ENCODE peak calls at places on chromosome 11, in seven cellular contexts. D is psoas muscle; V is stomach; B is CD8-positive, alpha-beta memory T cell; L is colonic mucosa; W is brain microvascular endothelial cell; E is astrocyte. U is an unnamed sample. For H3K36me3, the result is how much of the 10 kb centered on the place peaks cover.

GRCh38 chr11:36289226-36289852 is at the start of gene COMMD9:
- DNase-seq in D (peak), V (peak), B (peak), L (peak), W (peak), E (peak), U (peak)

GRCh38 chr11:128902515-128903066 is 11.4 kb downstream of the KCNJ5 start:
- DNase-seq in D (no peak), V (no peak), B (no peak), L (no peak), W (peak), E (peak), U (peak)

GRCh38 chr11:57172031-57172430 is 9.7 kb upstream of the LRRC55 start:
- DNase-seq in D (no peak), V (no peak), B (no peak), L (no peak), W (no peak), E (no peak), U (no peak)

GRCh38 chr11:71428861-71429435 is 19.2 kb downstream of the DHCR7 start:
- DNase-seq in D (no peak), V (peak), B (no peak), L (no peak), W (no peak), E (no peak), U (no peak)

GRCh38 chr11:61494341-61495038 is 14.1 kb upstream of the LRRC10B start:
- DNase-seq in D (no peak), V (no peak), B (no peak), L (no peak), W (no peak), E (no peak), U (no peak)

GRCh38 chr11:587978-588380 is 11.7 kb downstream of the PHRF1 start:
- DNase-seq in D (no peak), V (no peak), B (peak), L (no peak), W (peak), E (peak), U (peak)

GRCh38 chr11:112017538-112017937 is 7.7 kb upstream of the DLAT start:
- DNase-seq in D (no peak), V (no peak), B (no peak), L (no peak), W (peak), E (peak), U (peak)

GRCh38 chr11:32569313-32569881 is 14.2 kb upstream of the EIF3M start:
- DNase-seq in D (no peak), V (no peak), B (no peak), L (no peak), W (no peak), E (no peak), U (no peak)

GRCh38 chr11:36214484-36214883 is 74.7 kb downstream of the COMMD9 start:
- DNase-seq in D (no peak), V (no peak), B (no peak), L (no peak), W (no peak), E (no peak), U (no peak)

GRCh38 chr11:119859684-119860083 is 130.7 kb upstream of the NECTIN1 start:
- DNase-seq in D (no peak), V (no peak), B (no peak), L (no peak), W (no peak), E (no peak), U (no peak)

GRCh38 chr11:78731008-78731407 is 156.3 kb upstream of the NARS2 start:
- DNase-seq in D (no peak), V (no peak), B (no peak), L (no peak), W (no peak), E (no peak), U (no peak)

GRCh38 chr11:12723410-12724297 is 49.4 kb downstream of the TEAD1 start:
- DNase-seq in D (no peak), V (peak), B (no peak), L (peak), W (peak), E (peak), U (no peak)

GRCh38 chr11:73797457-73797856 is 9.8 kb downstream of the MRPL48 start:
- DNase-seq in D (peak), V (no peak), B (no peak), L (no peak), W (no peak), E (no peak), U (no peak)

GRCh38 chr11:94147433-94147845 is 18.8 kb downstream of the PANX1 start:
- DNase-seq in D (no peak), V (no peak), B (no peak), L (no peak), W (no peak), E (no peak), U (no peak)

GRCh38 chr11:126398721-126399120 is 43.2 kb downstream of the ST3GAL4 start:
- DNase-seq in D (no peak), V (no peak), B (no peak), L (no peak), W (no peak), E (no peak), U (no peak)

GRCh38 chr11:77091146-77091940 is 11.3 kb upstream of the OMP start:
- DNase-seq in D (peak), V (peak), B (peak), L (peak), W (peak), E (no peak), U (peak)

GRCh38 chr11:21628641-21629040 is 564.2 kb upstream of the ANO5 start:
- DNase-seq in D (no peak), V (no peak), B (no peak), L (no peak), W (no peak), E (no peak), U (no peak)

GRCh38 chr11:1297576-1298473 is 11.6 kb downstream of the TOLLIP start:
- DNase-seq in D (peak), V (peak), B (no peak), L (no peak), W (no peak), E (no peak), U (no peak)

GRCh38 chr11:2804189-2804588 is 81.4 kb downstream of the CDKN1C start:
- DNase-seq in D (peak), V (no peak), B (no peak), L (peak), W (no peak), E (no peak), U (no peak)

GRCh38 chr11:80331694-80332093 is 890.9 kb upstream of the TENM4 start:
- DNase-seq in D (no peak), V (no peak), B (no peak), L (no peak), W (no peak), E (no peak), U (no peak)

GRCh38 chr11:2194877-2195755 is 23.5 kb upstream of the TH start:
- DNase-seq in D (no peak), V (peak), B (peak), L (peak), W (peak), E (no peak), U (peak)

GRCh38 chr11:88651556-88651955 is 314.0 kb upstream of the CTSC start:
- DNase-seq in D (no peak), V (no peak), B (no peak), L (no peak), W (no peak), E (no peak), U (no peak)

GRCh38 chr11:720642-721346 is 14.8 kb downstream of the EPS8L2 start:
- DNase-seq in D (no peak), V (peak), B (no peak), L (peak), W (no peak), E (no peak), U (no peak)

DNA sequence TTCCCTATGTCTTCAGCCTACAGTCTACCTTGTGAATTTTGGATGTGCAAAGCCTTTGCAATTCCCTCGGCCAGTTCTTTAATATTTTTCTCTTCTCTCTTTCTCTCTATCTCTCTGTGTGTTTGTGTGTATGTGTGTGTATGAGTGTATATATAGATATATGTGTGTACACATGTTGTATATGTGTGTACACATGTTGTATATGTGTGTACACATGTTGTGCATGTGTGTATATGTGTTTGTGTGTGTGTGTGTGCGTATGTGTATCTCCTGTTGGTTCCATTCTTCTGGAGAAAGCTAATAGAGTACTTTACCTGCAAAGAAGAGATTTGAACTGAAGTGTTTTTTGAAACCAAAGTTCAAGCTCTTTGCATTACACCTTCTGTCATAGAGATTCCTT is 155.0 kb downstream of the LUZP2 start:
- DNase-seq in D (no peak), V (no peak), B (no peak), L (no peak), W (no peak), E (no peak), U (no peak)
- H3K36me3 ChIP-seq in D (under half), V (under half), B (under half), L (under half), W (under half), E (under half), U (under half)

GRCh38 chr11:68096962-68097361 is 24.2 kb downstream of the CHKA start:
- DNase-seq in D (no peak), V (no peak), B (no peak), L (no peak), W (no peak), E (no peak), U (no peak)

GRCh38 chr11:68099057-68099456 is 22.1 kb downstream of the CHKA start:
- DNase-seq in D (no peak), V (no peak), B (no peak), L (no peak), W (no peak), E (no peak), U (no peak)

DNA sequence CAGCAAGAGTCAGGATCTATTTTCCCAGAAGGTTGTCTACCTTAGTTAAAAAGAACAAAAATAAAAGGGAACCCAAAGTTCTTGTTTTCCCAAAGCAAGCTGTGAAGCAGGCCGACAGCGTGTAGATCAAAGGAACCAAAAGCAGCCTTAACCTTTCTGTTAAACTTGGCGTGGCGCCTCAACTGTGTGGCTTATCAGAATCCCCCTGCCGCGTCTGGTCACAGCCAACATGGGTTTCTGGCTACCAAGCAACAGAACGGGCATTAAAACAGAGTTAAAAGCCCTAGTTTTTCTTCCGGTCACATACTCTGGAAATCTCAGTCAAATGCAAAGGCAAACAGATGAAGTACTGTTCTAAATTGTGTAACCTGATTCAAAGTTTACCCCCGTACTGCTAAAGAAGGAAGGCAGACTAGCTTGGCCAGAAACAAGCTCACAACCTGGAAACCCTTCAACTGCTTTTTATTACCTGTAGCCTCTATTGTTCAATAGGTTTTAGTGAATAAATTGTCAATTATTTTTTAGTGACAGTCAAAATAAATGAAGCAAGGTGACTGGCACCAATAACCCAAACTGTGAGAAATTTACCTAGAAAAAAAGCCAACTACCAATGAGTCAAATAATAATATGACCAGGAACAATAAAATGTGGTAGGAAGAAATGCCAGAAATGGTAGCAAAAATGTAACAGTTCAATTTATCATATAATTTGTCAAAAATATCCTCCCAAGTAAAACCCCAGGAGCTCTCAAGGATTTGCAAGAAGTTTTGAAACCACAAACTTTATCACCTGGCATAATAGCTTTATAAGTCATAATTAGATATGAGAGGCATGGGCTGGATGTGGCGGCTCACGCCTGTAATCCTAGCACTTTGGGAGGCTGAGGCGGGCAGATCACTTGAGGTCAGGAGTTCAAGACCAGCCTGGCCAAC is 21.4 kb downstream of the CHKA start:
- DNase-seq in D (no peak), V (peak), B (peak), L (peak), W (no peak), E (peak), U (no peak)
- H3K27ac ChIP-seq in D (peak), V (peak), B (peak), L (peak), W (no peak), E (no peak), U (no peak)

DNA sequence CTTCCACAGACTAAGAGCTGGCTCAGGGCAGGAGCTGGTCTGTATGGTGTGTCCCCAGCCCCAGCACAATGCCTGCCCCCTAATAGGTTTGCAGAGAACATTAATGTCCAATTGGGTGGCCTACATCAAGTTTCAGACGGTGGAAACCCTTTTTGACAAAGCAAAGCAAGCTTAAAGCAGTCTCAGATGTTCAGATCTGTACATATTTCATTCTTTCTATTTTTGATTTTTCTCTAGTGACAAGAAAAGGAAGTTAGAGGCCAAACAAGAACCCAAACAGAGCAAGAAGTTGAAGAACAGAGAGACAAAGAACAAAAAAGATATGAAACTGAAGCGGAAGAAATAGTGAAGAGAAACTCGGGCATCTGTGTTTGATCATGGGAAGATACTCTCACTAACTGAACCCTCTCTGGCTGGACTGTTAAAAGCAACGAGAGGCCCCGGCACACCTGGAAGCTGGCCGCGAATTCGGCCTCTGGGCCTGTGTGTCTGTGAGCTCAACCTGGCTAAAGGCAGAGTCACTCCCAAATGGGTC is 40.5 kb downstream of the NAT10 start:
- DNase-seq in D (no peak), V (no peak), B (no peak), L (no peak), W (no peak), E (no peak), U (no peak)
- H3K36me3 ChIP-seq in D (under half), V (half or more), B (half or more), L (under half), W (half or more), E (half or more), U (under half)

DNA sequence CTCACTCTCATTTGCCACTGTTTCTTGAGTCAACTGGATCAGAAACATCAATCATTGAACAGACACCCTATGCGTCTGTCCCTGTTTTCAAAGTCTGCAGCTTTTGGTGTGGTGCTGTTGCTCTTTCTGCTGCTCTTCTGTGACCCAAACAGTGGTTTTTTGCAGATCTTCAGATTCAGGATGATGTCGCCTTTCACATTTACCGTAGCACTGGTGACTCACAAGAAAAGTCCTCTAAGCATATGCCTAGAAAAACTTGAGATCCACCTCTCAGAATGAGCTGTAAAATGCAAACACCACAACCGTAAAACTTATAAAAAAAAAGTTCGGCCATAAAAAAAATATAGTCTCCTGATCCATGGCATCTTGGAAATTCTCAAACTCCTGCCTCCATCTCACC is 400.4 kb downstream of the NTM start:
- DNase-seq in D (no peak), V (no peak), B (no peak), L (no peak), W (no peak), E (no peak), U (peak)
- H3K27ac ChIP-seq in D (no peak), V (no peak), B (no peak), L (no peak), W (no peak), E (no peak), U (peak)

GRCh38 chr11:64360403-64360980 is 1.5 kb downstream of the RPS6KA4 start:
- DNase-seq in D (no peak), V (no peak), B (peak), L (no peak), W (no peak), E (no peak), U (no peak)

GRCh38 chr11:64359712-64360402 is 895 bp downstream of the RPS6KA4 start:
- DNase-seq in D (no peak), V (peak), B (peak), L (no peak), W (no peak), E (no peak), U (peak)

GRCh38 chr11:64361659-64362058 is 2.7 kb downstream of the RPS6KA4 start:
- DNase-seq in D (no peak), V (no peak), B (no peak), L (no peak), W (no peak), E (no peak), U (no peak)

GRCh38 chr11:64364435-64364834 is 5.5 kb downstream of the RPS6KA4 start:
- DNase-seq in D (no peak), V (no peak), B (no peak), L (no peak), W (no peak), E (no peak), U (no peak)

GRCh38 chr11:64362339-64362738 is 3.4 kb downstream of the RPS6KA4 start:
- DNase-seq in D (no peak), V (no peak), B (no peak), L (no peak), W (no peak), E (no peak), U (no peak)
- H3K36me3 ChIP-seq in D (under half), V (half or more), B (under half), L (under half), W (under half), E (under half), U (under half)